ENCODE peak calls at places on chromosomes 5 and 9, in six cellular contexts. H, R, W, P, X and M are unnamed samples.

GRCh38 chr9:98796364-98797101 is at the start of gene ANKS6:
- DNase-seq in R (peak), P (peak), W (peak), H (peak), X (peak), M (peak)

GRCh38 chr5:759111-759741 is 25.3 kb downstream of the ZDHHC11B start:
- DNase-seq in X (no peak), H (no peak), W (peak), R (peak), P (peak), M (no peak)

GRCh38 chr9:99368341-99369326 is 146.6 kb downstream of the SEC61B start:
- DNase-seq in H (peak), X (peak), W (peak), P (peak), R (no peak), M (peak)

GRCh38 chr5:178113141-178113787 is at the start of gene N4BP3:
- DNase-seq in W (no peak), R (peak), H (peak), P (peak), X (no peak), M (no peak)

GRCh38 chr5:164504141-164504772 is 998.8 kb downstream of the MAT2B start:
- DNase-seq in W (no peak), R (no peak), P (no peak), H (peak), X (peak), M (peak)

GRCh38 chr5:31614147-31615030 is 24.5 kb upstream of the PDZD2 start:
- DNase-seq in R (no peak), H (no peak), W (no peak), X (no peak), P (no peak), M (no peak)

GRCh38 chr9:123769723-123770122 is 160.2 kb downstream of the DENND1A start:
- DNase-seq in P (no peak), W (no peak), X (no peak), H (no peak), R (no peak), M (no peak)

GRCh38 chr5:90096415-90097081 is 313.0 kb downstream of the CETN3 start:
- DNase-seq in H (peak), X (peak), W (no peak), P (no peak), R (no peak), M (no peak)

GRCh38 chr5:144794922-144795321 is 624.2 kb downstream of the KCTD16 start:
- DNase-seq in P (no peak), R (no peak), W (no peak), X (no peak), H (peak), M (peak)

GRCh38 chr9:99127372-99128132 is 22.6 kb downstream of the TGFBR1 start:
- DNase-seq in H (peak), X (peak), W (no peak), R (no peak), P (no peak), M (peak)

GRCh38 chr5:142358121-142358520 is 33.3 kb upstream of the SPRY4 start:
- DNase-seq in R (no peak), X (no peak), W (no peak), H (no peak), P (no peak), M (no peak)

GRCh38 chr5:43555895-43556606 is 826 bp downstream of the PAIP1 start:
- DNase-seq in X (peak), H (peak), W (peak), R (peak), P (peak), M (no peak)

GRCh38 chr5:37575541-37576489 is 196.7 kb downstream of the WDR70 start:
- DNase-seq in H (no peak), X (no peak), W (no peak), P (no peak), R (no peak), M (no peak)

GRCh38 chr5:174799146-174799545 is 74.8 kb downstream of the MSX2 start:
- DNase-seq in P (no peak), X (peak), W (no peak), H (no peak), R (no peak), M (no peak)

GRCh38 chr9:78860806-78861475 is 564.0 kb downstream of the PSAT1 start:
- DNase-seq in W (no peak), X (peak), P (no peak), H (peak), R (no peak), M (peak)

GRCh38 chr5:89181546-89181945 is 298.6 kb upstream of the MEF2C start:
- DNase-seq in W (no peak), P (no peak), X (no peak), R (no peak), H (no peak), M (no peak)

GRCh38 chr9:131682261-131682660 is 57.6 kb downstream of the RAPGEF1 start:
- DNase-seq in H (no peak), W (no peak), P (no peak), R (no peak), X (no peak), M (no peak)

GRCh38 chr5:164252-164651 is 27.0 kb upstream of the LRRC14B start:
- DNase-seq in X (no peak), P (no peak), R (no peak), W (no peak), H (no peak), M (no peak)

GRCh38 chr5:95861221-95861857 is 38.8 kb upstream of the GLRX start:
- DNase-seq in W (peak), P (peak), H (peak), R (no peak), X (peak), M (peak)

GRCh38 chr5:97088774-97089148 is 53.6 kb downstream of the LIX1 start:
- DNase-seq in W (no peak), P (no peak), H (no peak), X (no peak), R (no peak), M (no peak)

GRCh38 chr9:95055851-95056551 is 261.5 kb downstream of the FANCC start:
- DNase-seq in X (peak), H (peak), W (no peak), R (no peak), P (no peak), M (peak)

GRCh38 chr9:114784721-114785253 is 21.1 kb downstream of the TNFSF15 start:
- DNase-seq in X (no peak), H (no peak), R (no peak), W (no peak), P (no peak), M (no peak)

GRCh38 chr9:36913393-36914211 is 120.5 kb downstream of the PAX5 start:
- DNase-seq in W (no peak), R (no peak), P (no peak), X (no peak), H (no peak), M (no peak)
- TF ChIP-seq CTCF in W (no peak), R (no peak), P (no peak), X (no peak), H (no peak), M (peak)

GRCh38 chr5:112918679-112919078 is 3.3 kb downstream of the REEP5 start:
- DNase-seq in R (no peak), X (no peak), H (peak), W (no peak), P (no peak), M (no peak)

GRCh38 chr5:112914584-112914983 is 7.4 kb downstream of the REEP5 start:
- DNase-seq in P (no peak), H (peak), X (no peak), W (no peak), R (no peak), M (peak)

GRCh38 chr5:112915831-112916230 is 6.2 kb downstream of the REEP5 start:
- DNase-seq in X (no peak), P (no peak), H (no peak), R (no peak), W (no peak), M (no peak)

GRCh38 chr5:112918136-112918535 is 3.9 kb downstream of the REEP5 start:
- DNase-seq in W (no peak), X (no peak), P (no peak), H (no peak), R (no peak), M (no peak)

DNA sequence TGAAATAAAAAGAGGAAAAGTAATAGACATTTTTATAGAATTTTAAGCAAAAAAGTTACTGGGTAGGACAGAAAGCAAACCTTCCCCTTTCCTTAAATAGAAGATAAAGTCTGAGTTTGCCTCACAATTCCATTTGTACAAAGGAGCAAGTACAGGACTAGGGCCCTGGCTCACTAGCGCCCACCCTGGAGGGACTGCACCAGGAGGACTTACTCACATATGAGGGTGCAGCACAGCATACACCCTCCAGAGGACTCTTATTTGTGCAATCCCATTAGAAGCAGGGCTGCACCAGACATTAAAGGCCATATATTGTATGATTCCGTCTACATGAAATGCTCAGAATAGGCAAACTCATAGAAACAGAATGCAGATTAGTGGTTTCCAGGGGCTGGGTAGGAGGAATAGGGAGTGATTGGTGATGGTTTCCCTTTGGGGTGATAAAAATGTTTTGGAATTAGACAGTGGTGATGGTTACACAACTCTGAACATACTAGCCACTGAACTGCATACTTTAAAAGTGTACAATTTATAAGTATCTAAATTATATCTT is 4.5 kb downstream of the REEP5 start:
- DNase-seq in R (no peak), P (no peak), X (no peak), W (no peak), H (peak), M (no peak)
- TF ChIP-seq CTCF in R (no peak), P (no peak), X (no peak), W (no peak), H (peak), M (peak)

GRCh38 chr9:79953908-79954307 is 382.1 kb downstream of the TLE4 start:
- DNase-seq in R (no peak), P (no peak), X (no peak), H (no peak), W (no peak), M (no peak)

GRCh38 chr9:79952401-79952800 is 380.6 kb downstream of the TLE4 start:
- DNase-seq in X (peak), P (no peak), H (peak), R (no peak), W (no peak), M (peak)

GRCh38 chr9:79955300-79955699 is 383.5 kb downstream of the TLE4 start:
- DNase-seq in W (no peak), X (no peak), H (no peak), R (no peak), P (no peak), M (no peak)
- TF ChIP-seq CTCF in W (peak), X (peak), H (peak), R (no peak), P (peak), M (peak)

GRCh38 chr5:81962041-81962440 is 9.8 kb upstream of the ATG10 start:
- DNase-seq in X (no peak), H (no peak), R (no peak), P (no peak), W (no peak), M (no peak)
- TF ChIP-seq CTCF in X (no peak), H (no peak), R (no peak), P (no peak), W (no peak), M (no peak)

GRCh38 chr9:69453746-69454145 is 128.7 kb downstream of the ENTREP1 start:
- DNase-seq in R (no peak), H (no peak), P (no peak), W (no peak), X (no peak), M (no peak)
- TF ChIP-seq CTCF in R (no peak), H (no peak), P (no peak), W (no peak), X (no peak), M (no peak)